ENCODE peak calls at places on chromosomes 13 and 19, in four cellular contexts. C is H1, A is H9, S is neuronal stem cell. E is an unnamed sample.

GRCh38 chr19:46413262-46414031 is at the start of gene CCDC8:
- DNase-seq in S (peak; percentile 91), C (peak; percentile 91), A (peak; percentile 97), E (peak; percentile 92)

GRCh38 chr13:105774739-105775460 is 760.6 kb downstream of the EFNB2 start:
- DNase-seq in A (no peak), C (no peak), S (no peak), E (peak; percentile 2)

GRCh38 chr13:106373304-106373988 is 162.0 kb downstream of the EFNB2 start:
- DNase-seq in S (no peak), C (no peak), A (no peak), E (no peak)

GRCh38 chr19:41620171-41620570 is 6.7 kb downstream of the CEACAM4 start:
- DNase-seq in C (no peak), A (peak; percentile 14), S (no peak), E (no peak)

GRCh38 chr19:29843180-29844051 is 31.6 kb downstream of the CCNE1 start:
- DNase-seq in C (peak; percentile 63), A (peak; percentile 58), S (peak; percentile 17), E (no peak)

GRCh38 chr19:19668230-19669012 is at the start of gene ZNF101:
- DNase-seq in C (peak; percentile 96), S (peak; percentile 89), A (peak; percentile 98), E (peak; percentile 85)

GRCh38 chr13:32587774-32588165 is 1.5 kb downstream of the PDS5B start:
- DNase-seq in C (no peak), A (no peak), S (no peak), E (peak; percentile 30)

GRCh38 chr19:13089139-13089856 is 13.4 kb downstream of the LYL1 start:
- DNase-seq in A (peak; percentile 79), S (no peak), C (peak; percentile 62), E (no peak)

GRCh38 chr13:32125221-32125621 is 93.6 kb downstream of the FRY start:
- DNase-seq in S (no peak), C (no peak), A (no peak), E (peak; percentile 26)

GRCh38 chr13:73303858-73304257 is 245.1 kb downstream of the KLF5 start:
- DNase-seq in A (peak; percentile 29), S (no peak), C (no peak), E (peak; percentile 75)

GRCh38 chr13:90201676-90202425 is 1145.6 kb upstream of the MIR17HG start:
- DNase-seq in A (no peak), S (no peak), C (no peak), E (no peak)
- H4K91ac ChIP-seq in A (no peak overlapping the region), S (no peak overlapping the region), C (no peak overlapping the region), E (no peak overlapping the region)

DNA sequence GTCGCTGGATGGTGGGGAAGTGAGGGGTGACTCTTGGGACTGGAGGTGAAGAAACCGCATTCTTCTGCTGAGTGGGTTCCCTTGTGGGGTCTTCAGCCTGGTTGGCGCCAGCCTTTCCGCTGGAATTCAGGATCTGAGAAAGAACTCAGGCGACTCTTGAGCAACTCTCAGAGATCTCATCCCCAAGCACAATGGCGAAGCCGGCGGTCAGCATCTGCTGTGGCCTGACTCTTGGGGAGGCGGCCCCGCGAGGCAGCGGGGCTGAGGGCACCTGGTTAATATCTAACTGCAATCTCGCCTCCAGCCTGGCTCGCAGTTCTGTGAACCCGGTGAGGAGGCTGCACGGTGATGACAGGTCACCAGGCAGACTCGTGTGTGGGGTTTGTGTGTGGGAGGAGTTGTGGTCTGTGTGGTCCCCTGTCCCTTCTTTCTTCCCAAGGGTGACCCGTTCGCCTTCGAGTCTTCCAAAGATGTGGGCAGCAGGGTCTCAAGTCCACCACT is 883 bp downstream of the ZNF441 start:
- DNase-seq in A (no peak), S (no peak), C (peak; percentile 43), E (peak; percentile 37)
- H4K91ac ChIP-seq in A (no peak overlapping the region), S (no peak overlapping the region), C (no peak overlapping the region), E (no peak overlapping the region)

DNA sequence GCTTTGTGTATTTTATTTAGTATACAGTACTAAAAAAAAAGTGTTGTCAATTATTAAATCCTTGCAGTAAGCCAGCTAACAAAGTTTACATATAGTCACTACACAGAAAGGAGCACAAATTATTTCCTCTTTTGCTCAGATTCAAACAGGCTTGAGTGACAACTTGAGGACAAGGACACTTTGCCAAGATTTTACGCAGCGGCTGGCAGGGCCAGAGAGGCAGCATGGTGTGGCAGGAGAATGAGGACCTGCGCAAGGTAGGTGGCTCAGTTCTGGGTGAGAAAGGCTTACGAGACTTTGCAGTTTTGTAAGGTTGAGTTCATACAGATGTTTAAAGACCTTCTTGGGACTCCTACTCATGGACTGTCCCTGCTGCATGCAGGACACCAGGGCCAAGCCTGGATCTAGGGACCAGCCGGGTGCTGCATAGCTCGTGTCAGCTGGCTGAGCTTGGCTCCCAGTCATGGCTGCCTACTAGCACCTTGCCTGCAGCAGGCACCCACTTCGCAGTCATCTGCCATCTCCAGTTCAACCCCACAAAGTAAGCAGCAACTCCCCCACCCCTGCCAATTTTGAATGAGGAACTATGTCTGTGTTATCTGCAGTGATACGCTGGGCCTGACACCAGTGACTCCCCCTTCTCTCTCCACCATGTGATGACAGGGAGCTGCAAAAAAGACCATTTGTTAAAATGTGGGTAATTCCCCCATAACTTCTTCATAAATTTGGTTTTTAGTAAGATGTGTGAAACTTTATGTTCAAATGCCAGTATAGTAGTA is 3.7 kb upstream of the TUBA3C start:
- DNase-seq in S (no peak), C (no peak), A (no peak), E (no peak)
- H4K91ac ChIP-seq in S (no peak overlapping the region), C (no peak overlapping the region), A (no peak overlapping the region), E (no peak overlapping the region)

GRCh38 chr19:34963531-34964406 is at the start of gene ZNF792:
- DNase-seq in C (peak; percentile 86), S (peak; percentile 40), A (peak; percentile 82), E (peak; percentile 34)
- H4K91ac ChIP-seq in C (peak within 1 kb of the TSS; percentile 62), S (no peak within 1 kb of the TSS), A (no peak within 1 kb of the TSS), E (no peak within 1 kb of the TSS)

DNA sequence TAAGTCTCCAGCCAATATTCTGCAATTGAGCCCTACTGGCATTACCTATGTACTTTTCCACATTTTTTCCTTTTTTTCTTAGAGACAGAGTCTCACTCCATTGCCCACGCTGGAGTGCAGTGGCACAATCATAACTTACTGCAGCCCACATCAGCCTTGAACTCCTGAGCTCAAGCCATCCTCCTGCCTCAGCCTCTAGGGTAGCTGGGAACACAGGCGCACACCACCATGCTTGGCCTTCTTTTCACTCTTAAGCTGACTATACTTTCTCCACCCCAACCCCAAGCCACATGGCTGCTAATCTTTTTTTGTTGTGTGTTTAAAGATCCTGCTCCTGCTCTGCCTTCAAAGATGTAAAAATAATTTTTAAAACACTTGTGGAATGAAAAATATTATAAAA is 1.6 kb upstream of the LATS2 start:
- DNase-seq in A (no peak), S (no peak), C (peak; percentile 22), E (no peak)
- H4K91ac ChIP-seq in A (no peak overlapping the region), S (no peak overlapping the region), C (no peak overlapping the region), E (peak overlapping the region; percentile 79)

DNA sequence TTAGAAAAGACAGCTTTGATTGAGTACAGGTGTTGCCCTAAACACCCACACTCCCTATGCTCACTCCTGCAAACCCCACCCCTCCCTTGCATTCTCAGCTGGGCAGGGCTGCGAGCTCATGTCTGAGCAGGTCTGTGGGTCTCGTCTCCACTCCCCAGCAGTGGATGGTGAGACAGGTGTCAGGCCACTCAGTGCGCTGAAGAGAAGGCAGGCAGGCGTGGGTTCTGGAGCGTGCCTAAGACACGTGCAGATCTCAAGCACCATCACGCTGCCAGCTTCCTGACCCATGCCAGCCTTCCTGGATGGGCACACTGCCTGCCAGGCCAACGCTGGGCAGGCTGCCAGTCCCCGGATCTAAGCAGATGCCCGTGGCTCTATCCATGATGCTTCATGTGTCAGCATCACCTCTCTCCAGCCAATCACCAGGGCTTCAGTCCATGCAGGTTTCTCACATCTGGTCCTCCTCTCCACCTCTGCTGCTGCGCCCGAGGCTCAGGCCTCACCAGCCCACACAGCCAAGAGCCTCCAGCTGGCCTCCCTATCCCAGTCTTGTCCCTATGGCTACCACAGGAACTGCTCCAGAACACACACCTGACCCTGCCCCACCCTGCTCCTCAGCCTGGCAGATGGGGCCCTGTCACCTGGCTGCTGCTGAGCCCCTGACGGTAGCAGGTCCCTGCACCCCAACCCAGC is 42.6 kb downstream of the EPS15L1 start:
- DNase-seq in A (no peak), S (no peak), C (no peak), E (no peak)
- H4K91ac ChIP-seq in A (no peak overlapping the region), S (no peak overlapping the region), C (no peak overlapping the region), E (no peak overlapping the region)

E was measured in IMR-90.